ENCODE peak calls at places on chromosomes 11 and 22, in six cellular contexts. U is AG10803, T is thoracic aorta, Z is glutamatergic neuron, K is NCI-H510A, Y is Calu3. B is an unnamed sample.

GRCh38 chr11:108278546-108278945 is 55.7 kb downstream of the ATM start:
- DNase-seq in U (no peak), T (no peak), Z (peak), K (no peak), Y (no peak), B (no peak)

GRCh38 chr11:48024635-48025071 is 44.3 kb downstream of the PTPRJ start:
- DNase-seq in U (no peak), T (no peak), Z (no peak), K (no peak), Y (no peak), B (no peak)

GRCh38 chr22:49289822-49290221 is 537.9 kb downstream of the BRD1 start:
- DNase-seq in U (no peak), T (no peak), Z (no peak), K (no peak), Y (no peak), B (no peak)

GRCh38 chr22:49855491-49855911 is 1.9 kb downstream of the ZBED4 start:
- DNase-seq in U (no peak), T (no peak), Z (no peak), K (no peak), Y (peak), B (no peak)

GRCh38 chr11:76075699-76076098 is 130.6 kb downstream of the WNT11 start:
- DNase-seq in U (no peak), T (no peak), Z (no peak), K (no peak), Y (no peak), B (no peak)

GRCh38 chr11:61684870-61685610 is 4.8 kb downstream of the DAGLA start:
- DNase-seq in U (no peak), T (no peak), Z (no peak), K (no peak), Y (no peak), B (no peak)

GRCh38 chr22:33772793-33773192 is 147.5 kb downstream of the LARGE1 start:
- DNase-seq in U (no peak), T (no peak), Z (no peak), K (no peak), Y (no peak), B (no peak)

GRCh38 chr11:43810929-43811596 is 69.6 kb upstream of the ALKBH3 start:
- DNase-seq in U (no peak), T (no peak), Z (no peak), K (no peak), Y (no peak), B (no peak)

GRCh38 chr11:36455658-36456111 is 54.4 kb downstream of the TRAF6 start:
- DNase-seq in U (peak), T (peak), Z (no peak), K (no peak), Y (peak), B (peak)

GRCh38 chr11:73230276-73230875 is 12.3 kb downstream of the P2RY2 start:
- DNase-seq in U (no peak), T (no peak), Z (peak), K (no peak), Y (no peak), B (no peak)

GRCh38 chr11:61149624-61150615 is 11.3 kb downstream of the VPS37C start:
- DNase-seq in U (no peak), T (no peak), Z (no peak), K (no peak), Y (peak), B (no peak)